ENCODE peak calls at places on chromosomes 6 and 20, in five cellular contexts. J is pancreas, L is MM.1S, V is AG04450, U is ovary. B is an unnamed sample.

GRCh38 chr20:56606174-56606945 is 22.7 kb upstream of the TFAP2C start:
- DNase-seq in J (no peak), L (no peak), V (no peak), U (no peak), B (no peak)

GRCh38 chr6:125481056-125481455 is 179.3 kb upstream of the HDDC2 start:
- DNase-seq in J (no peak), L (no peak), V (no peak), U (no peak), B (no peak)

GRCh38 chr20:23349338-23350006 is 1.1 kb upstream of the NXT1 start:
- DNase-seq in J (no peak), L (no peak), V (no peak), U (no peak), B (no peak)

GRCh38 chr20:48910360-48910781 is 11.1 kb upstream of the ARFGEF2 start:
- DNase-seq in J (no peak), L (no peak), V (no peak), U (no peak), B (no peak)

GRCh38 chr6:15901141-15902115 is 227.5 kb upstream of the MYLIP start:
- DNase-seq in J (no peak), L (peak), V (no peak), U (no peak), B (no peak)

GRCh38 chr6:27810768-27811298 is 101.4 kb downstream of the OR2B2 start:
- DNase-seq in J (no peak), L (peak), V (no peak), U (no peak), B (no peak)

GRCh38 chr20:41540459-41540858 is 77.7 kb downstream of the CHD6 start:
- DNase-seq in J (no peak), L (no peak), V (no peak), U (no peak), B (no peak)

GRCh38 chr6:158322724-158323560 is 10.7 kb downstream of the TULP4 start:
- DNase-seq in J (no peak), L (no peak), V (no peak), U (no peak), B (no peak)

GRCh38 chr20:17845701-17846475 is 122.7 kb downstream of the SNX5 start:
- DNase-seq in J (no peak), L (peak), V (no peak), U (no peak), B (no peak)

GRCh38 chr6:150800596-150801310 is 64.7 kb upstream of the MTHFD1L start:
- DNase-seq in J (no peak), L (no peak), V (peak), U (no peak), B (no peak)

GRCh38 chr6:5103250-5103649 is 18.1 kb downstream of the PPP1R3G start:
- DNase-seq in J (no peak), L (no peak), V (no peak), U (no peak), B (no peak)

GRCh38 chr6:106072501-106073140 is 13.5 kb upstream of the PRDM1 start:
- DNase-seq in J (no peak), L (no peak), V (no peak), U (no peak), B (no peak)
- H3K4me3 ChIP-seq in J (no peak), L (no peak), V (no peak), U (no peak), B (no peak)

GRCh38 chr20:46406200-46406985 is at the start of gene ELMO2:
- DNase-seq in J (peak), L (peak), V (peak), U (peak), B (peak)
- TF ChIP-seq CTCF in J (peak), L (no peak), V (no peak), U (peak), B (no peak)

DNA sequence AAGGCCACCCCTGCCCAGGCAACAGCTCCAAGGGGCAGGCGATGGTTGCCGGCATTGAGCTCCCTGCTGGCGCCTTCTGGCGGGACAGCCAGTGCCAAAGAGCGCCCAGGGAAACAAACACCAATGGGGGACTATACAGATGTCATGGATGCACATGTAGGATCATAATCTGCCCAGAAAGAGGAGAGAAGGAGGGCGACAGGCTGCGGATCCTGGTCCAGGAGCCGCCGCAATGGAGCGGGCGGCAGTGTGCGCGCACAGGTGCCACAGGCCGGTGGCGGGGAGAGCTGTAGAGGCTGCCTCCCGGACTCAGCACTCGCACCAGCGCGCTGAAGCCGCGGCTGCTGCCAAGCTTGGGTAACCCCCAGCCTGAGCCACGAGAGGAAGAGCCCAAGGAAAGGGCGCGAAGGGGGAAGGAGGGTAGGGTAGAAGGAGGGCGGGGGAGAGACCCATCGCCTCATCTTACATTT is 418 bp upstream of the FUT9 start:
- DNase-seq in J (peak), L (peak), V (no peak), U (peak), B (no peak)
- H3K4me3 ChIP-seq in J (peak), L (peak), V (no peak), U (no peak), B (no peak)

GRCh38 chr6:107866606-107867301 is 42.6 kb upstream of the SCML4 start:
- DNase-seq in J (no peak), L (peak), V (no peak), U (no peak), B (no peak)
- TF ChIP-seq CTCF in J (peak), L (peak), V (peak), U (no peak), B (peak)

GRCh38 chr6:156662025-156662445 is 115.1 kb upstream of the ARID1B start:
- DNase-seq in J (peak), L (no peak), V (no peak), U (no peak), B (peak)
- H3K4me3 ChIP-seq in J (no peak), L (no peak), V (no peak), U (no peak), B (no peak)

GRCh38 chr6:44113396-44113795 is 13.9 kb downstream of the MRPL14 start:
- DNase-seq in J (no peak), L (no peak), V (no peak), U (no peak), B (no peak)
- TF ChIP-seq CTCF in J (no peak), L (peak), V (peak), U (no peak), B (peak)

GRCh38 chr6:156778615-156779205 is 1.5 kb downstream of the ARID1B start:
- DNase-seq in J (peak), L (no peak), V (no peak), U (peak), B (no peak)
- H3K4me3 ChIP-seq in J (peak), L (peak), V (peak), U (peak), B (peak)

DNA sequence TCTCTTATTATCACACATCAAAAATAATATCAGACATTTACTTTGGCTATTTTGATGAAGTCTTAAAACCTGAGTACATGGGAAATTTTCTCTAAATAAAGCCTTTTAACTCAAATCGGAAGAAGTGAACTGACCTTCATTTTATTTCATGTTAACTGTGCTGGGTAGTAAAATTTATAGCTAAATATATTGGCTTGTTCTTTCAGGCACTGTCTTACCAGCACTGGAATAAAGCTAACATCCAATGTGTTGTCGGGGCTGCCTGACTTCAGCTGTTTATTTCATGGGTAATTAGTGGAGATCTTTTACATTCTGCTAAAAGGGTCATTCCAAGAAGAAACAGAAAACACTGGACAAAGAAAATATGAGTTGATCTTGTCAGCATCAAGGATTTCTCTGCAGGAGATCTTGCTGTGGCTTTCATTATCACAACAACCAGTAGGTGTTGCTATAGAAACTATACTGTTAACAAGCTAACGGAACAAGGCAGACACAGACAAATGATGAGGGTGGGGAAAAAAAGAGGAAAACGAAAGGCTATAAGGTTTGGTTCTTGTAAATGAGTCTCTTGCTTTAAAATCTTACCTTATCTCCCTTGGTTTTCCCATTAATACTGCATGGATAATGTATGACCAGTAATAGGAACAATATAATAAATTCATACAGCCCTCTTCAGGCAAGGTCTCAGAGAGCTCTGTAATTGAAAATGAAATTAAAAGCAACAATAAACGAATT is 206.9 kb downstream of the SIM1 start:
- DNase-seq in J (no peak), L (no peak), V (peak), U (no peak), B (peak)
- TF ChIP-seq CTCF in J (no peak), L (peak), V (peak), U (no peak), B (peak)